ENCODE peak calls at places on chromosomes 16 and 17, in nine cellular contexts. H is CD8-positive, alpha-beta memory T cell; G is mucosa of descending colon; V is NCI-H2029; J is mucosa of gallbladder; P is HT1080; D is fibroblast of pulmonary artery; R is OCI-LY7; Y is stimulated activated CD8-positive, alpha-beta memory T cell treated with anti-CD3 and anti-CD28 coated beads, Interleukin-15, amount 100 ng/mL, for 24 hours. T is an unnamed sample.

GRCh38 chr17:39132192-39132600 is 19.2 kb downstream of the PLXDC1 start:
- DNase-seq in H (no peak), G (no peak), V (no peak), J (peak), P (peak), D (peak), R (no peak), Y (no peak), T (no peak)

GRCh38 chr16:84879569-84880487 is 60.0 kb downstream of the CRISPLD2 start:
- DNase-seq in H (no peak), G (peak), V (no peak), J (no peak), P (peak), D (no peak), R (no peak), Y (no peak), T (no peak)

GRCh38 chr17:76369804-76370203 is 14.6 kb upstream of the SPHK1 start:
- DNase-seq in H (no peak), G (no peak), V (no peak), J (no peak), P (no peak), D (no peak), R (no peak), Y (no peak), T (peak)

GRCh38 chr17:72697602-72698146 is 394.8 kb downstream of the SLC39A11 start:
- DNase-seq in H (no peak), G (no peak), V (no peak), J (no peak), P (no peak), D (no peak), R (no peak), Y (no peak), T (no peak)

GRCh38 chr16:2026461-2027023 is at the start of gene NHERF2:
- DNase-seq in H (peak), G (peak), V (no peak), J (no peak), P (no peak), D (no peak), R (no peak), Y (no peak), T (no peak)

GRCh38 chr16:55709801-55710200 is 54.0 kb downstream of the SLC6A2 start:
- DNase-seq in H (no peak), G (no peak), V (no peak), J (no peak), P (no peak), D (no peak), R (no peak), Y (no peak), T (no peak)

GRCh38 chr16:52557236-52557635 is 10.3 kb upstream of the TOX3 start:
- DNase-seq in H (no peak), G (no peak), V (no peak), J (peak), P (no peak), D (no peak), R (no peak), Y (no peak), T (no peak)

GRCh38 chr17:67779098-67779672 is 46.1 kb upstream of the BPTF start:
- DNase-seq in H (no peak), G (peak), V (peak), J (peak), P (peak), D (peak), R (peak), Y (no peak), T (no peak)

GRCh38 chr17:28916302-28916934 is 13.5 kb upstream of the DHRS13 start:
- DNase-seq in H (peak), G (no peak), V (peak), J (peak), P (no peak), D (peak), R (peak), Y (no peak), T (peak)

GRCh38 chr16:68396481-68396880 is 51.8 kb downstream of the SMPD3 start:
- DNase-seq in H (peak), G (no peak), V (no peak), J (peak), P (no peak), D (peak), R (peak), Y (no peak), T (peak)

GRCh38 chr17:32192379-32192778 is 50.1 kb downstream of the RHOT1 start:
- DNase-seq in H (no peak), G (no peak), V (no peak), J (no peak), P (peak), D (peak), R (no peak), Y (no peak), T (no peak)

GRCh38 chr16:85352221-85352620 is 239.9 kb upstream of the CIBAR2 start:
- DNase-seq in H (no peak), G (no peak), V (no peak), J (no peak), P (no peak), D (no peak), R (no peak), Y (no peak), T (no peak)

GRCh38 chr17:45782889-45783592 is 1.1 kb upstream of the CRHR1 start:
- DNase-seq in H (no peak), G (no peak), V (no peak), J (no peak), P (no peak), D (no peak), R (no peak), Y (peak), T (no peak)

GRCh38 chr16:15757075-15757386 is 99.8 kb downstream of the MYH11 start:
- DNase-seq in H (no peak), G (no peak), V (no peak), J (no peak), P (no peak), D (no peak), R (no peak), Y (no peak), T (no peak)

GRCh38 chr17:39781028-39781800 is 43.5 kb downstream of the GRB7 start:
- DNase-seq in H (no peak), G (no peak), V (no peak), J (no peak), P (no peak), D (peak), R (no peak), Y (no peak), T (no peak)

GRCh38 chr17:45110676-45111611 is 21.4 kb downstream of the PLCD3 start:
- DNase-seq in H (no peak), G (no peak), V (no peak), J (peak), P (no peak), D (no peak), R (no peak), Y (no peak), T (no peak)

GRCh38 chr17:82077617-82078358 is 12.2 kb upstream of the DUS1L start:
- DNase-seq in H (no peak), G (no peak), V (no peak), J (no peak), P (no peak), D (peak), R (no peak), Y (no peak), T (no peak)

GRCh38 chr17:82941021-82942001 is 101.5 kb upstream of the ZNF750 start:
- DNase-seq in H (no peak), G (peak), V (no peak), J (no peak), P (no peak), D (no peak), R (no peak), Y (no peak), T (peak)

GRCh38 chr17:7293131-7293557 is 1.3 kb downstream of the YBX2 start:
- DNase-seq in H (no peak), G (no peak), V (no peak), J (no peak), P (no peak), D (peak), R (no peak), Y (no peak), T (peak)

GRCh38 chr16:87076950-87077749 is 240.0 kb downstream of the C16orf95 start:
- DNase-seq in H (no peak), G (no peak), V (no peak), J (peak), P (peak), D (peak), R (peak), Y (no peak), T (peak)

GRCh38 chr17:39716073-39716818 is 14.1 kb downstream of the MIEN1 start:
- DNase-seq in H (no peak), G (peak), V (no peak), J (no peak), P (no peak), D (no peak), R (no peak), Y (no peak), T (no peak)

GRCh38 chr17:10649602-10650001 is 7.5 kb downstream of the MYH3 start:
- DNase-seq in H (no peak), G (no peak), V (no peak), J (no peak), P (no peak), D (no peak), R (no peak), Y (no peak), T (no peak)

GRCh38 chr16:53827741-53828140 is 123.8 kb downstream of the FTO start:
- DNase-seq in H (no peak), G (no peak), V (no peak), J (no peak), P (no peak), D (peak), R (no peak), Y (no peak), T (no peak)

GRCh38 chr17:82399030-82399429 is 19.1 kb upstream of the HEXD start:
- DNase-seq in H (no peak), G (no peak), V (no peak), J (no peak), P (no peak), D (peak), R (no peak), Y (no peak), T (no peak)

GRCh38 chr16:75024182-75024581 is 25.4 kb downstream of the ZNRF1 start:
- DNase-seq in H (no peak), G (no peak), V (no peak), J (no peak), P (no peak), D (no peak), R (no peak), Y (no peak), T (no peak)

GRCh38 chr16:56961386-56961785 is 364 bp upstream of the CETP start:
- DNase-seq in H (no peak), G (no peak), V (no peak), J (no peak), P (no peak), D (peak), R (no peak), Y (no peak), T (no peak)

GRCh38 chr16:85975421-85976100 is 76.6 kb downstream of the IRF8 start:
- DNase-seq in H (no peak), G (no peak), V (no peak), J (peak), P (no peak), D (no peak), R (no peak), Y (no peak), T (no peak)